ENCODE peak calls at places on chromosomes 13 and 19, in nine cellular contexts. H is activated T-helper 2 cell treated with anti-CD3 and anti-CD28 coated beads, Interferon-gamma antibody, Interleukin-2, Interleukin-4, amounts not matched to agents 10 μg/mL and 5 μg/mL and 100 μg/mL, durations not matched to agents 14 hours and 24 hours and 36 hours; Y is glutamatergic neuron; T is mesendoderm; L is stimulated activated naive CD8-positive, alpha-beta T cell treated with anti-CD3 and anti-CD28 coated beads, Interleukin-15, Interleukin-2, amounts not matched to agents 100 U/mL and 50 U/mL, for 24 hours; S is KBM-7; J is mucosa of gallbladder; Z is mesothelial cell of epicardium; F is HT1080. E is an unnamed sample.

GRCh38 chr13:98542568-98543379 is 34.1 kb downstream of the STK24 start:
- DNase-seq in H (no peak), Y (no peak), T (no peak), L (peak; percentile 36), S (peak; percentile 73), J (no peak), Z (no peak), F (no peak), E (no peak)

GRCh38 chr19:917323-918151 is at the start of gene KISS1R:
- DNase-seq in H (no peak), Y (peak; percentile 71), T (peak; percentile 83), L (peak; percentile 70), S (peak; percentile 82), J (no peak), Z (no peak), F (peak; percentile 46), E (peak; percentile 74)

GRCh38 chr19:13865578-13866462 is 11.1 kb upstream of the NANOS3 start:
- DNase-seq in H (no peak), Y (no peak), T (no peak), L (peak; percentile 46), S (peak; percentile 40), J (no peak), Z (no peak), F (no peak), E (no peak)

GRCh38 chr19:32519023-32519422 is 62.0 kb upstream of the PDCD5 start:
- DNase-seq in H (no peak), Y (no peak), T (no peak), L (no peak), S (peak; percentile 38), J (no peak), Z (no peak), F (peak; percentile 19), E (no peak)

GRCh38 chr19:31147234-31147633 is 202.0 kb downstream of the TSHZ3 start:
- DNase-seq in H (no peak), Y (no peak), T (no peak), L (no peak), S (no peak), J (no peak), Z (no peak), F (no peak), E (no peak)

GRCh38 chr13:52454459-52454824 is 836 bp upstream of the CKAP2 start:
- DNase-seq in H (peak; percentile 14), Y (no peak), T (peak; percentile 3), L (no peak), S (peak; percentile 73), J (no peak), Z (no peak), F (peak; percentile 34), E (peak; percentile 43)

GRCh38 chr19:8569066-8569761 is 8.0 kb downstream of the MYO1F start:
- DNase-seq in H (peak; percentile 80), Y (no peak), T (no peak), L (peak; percentile 70), S (peak; percentile 95), J (peak; percentile 52), Z (no peak), F (peak; percentile 86), E (no peak)

GRCh38 chr19:10508707-10509106 is 5.6 kb upstream of the KEAP1 start:
- DNase-seq in H (no peak), Y (no peak), T (no peak), L (no peak), S (no peak), J (no peak), Z (no peak), F (peak; percentile 50), E (no peak)

GRCh38 chr19:40366697-40367561 is 18.4 kb downstream of the PLD3 start:
- DNase-seq in H (no peak), Y (peak; percentile 83), T (peak; percentile 90), L (no peak), S (peak; percentile 29), J (no peak), Z (no peak), F (no peak), E (peak; percentile 85)

GRCh38 chr13:81379183-81379582 is 1038.3 kb upstream of the SPRY2 start:
- DNase-seq in H (no peak), Y (no peak), T (no peak), L (no peak), S (no peak), J (no peak), Z (no peak), F (no peak), E (no peak)

GRCh38 chr13:27132538-27132937 is 39.1 kb downstream of the USP12 start:
- DNase-seq in H (no peak), Y (no peak), T (no peak), L (no peak), S (no peak), J (no peak), Z (no peak), F (no peak), E (no peak)

GRCh38 chr19:1131718-1132552 is 28.1 kb downstream of the GPX4 start:
- DNase-seq in H (peak; percentile 84), Y (peak; percentile 54), T (peak; percentile 86), L (peak; percentile 88), S (peak; percentile 81), J (peak; percentile 83), Z (no peak), F (peak; percentile 80), E (no peak)

GRCh38 chr13:49220035-49220855 is at the start of gene MLNR:
- DNase-seq in H (peak; percentile 22), Y (peak; percentile 44), T (peak; percentile 72), L (peak; percentile 60), S (no peak), J (no peak), Z (no peak), F (no peak), E (peak; percentile 50)

GRCh38 chr13:66469745-66470144 is 760.4 kb downstream of the PCDH9 start:
- DNase-seq in H (no peak), Y (no peak), T (peak; percentile 5), L (no peak), S (no peak), J (no peak), Z (no peak), F (no peak), E (peak; percentile 3)

GRCh38 chr19:17333611-17334413 is 843 bp downstream of the ANO8 start:
- DNase-seq in H (peak; percentile 75), Y (no peak), T (peak; percentile 69), L (peak; percentile 81), S (peak; percentile 91), J (peak; percentile 88), Z (no peak), F (peak; percentile 86), E (no peak)

GRCh38 chr13:101917475-101917810 is 465.0 kb downstream of the ITGBL1 start:
- DNase-seq in H (no peak), Y (peak; percentile 30), T (no peak), L (no peak), S (no peak), J (no peak), Z (no peak), F (no peak), E (peak; percentile 28)

GRCh38 chr19:54162241-54162805 is 2.8 kb upstream of the LENG1 start:
- DNase-seq in H (peak; percentile 77), Y (peak; percentile 73), T (peak; percentile 85), L (peak; percentile 84), S (peak; percentile 92), J (peak; percentile 90), Z (peak; percentile 65), F (no peak), E (no peak)

GRCh38 chr19:7337380-7338194 is 11.2 kb upstream of the ARHGEF18 start:
- DNase-seq in H (peak; percentile 37), Y (no peak), T (no peak), L (peak; percentile 42), S (peak; percentile 96), J (no peak), Z (no peak), F (no peak), E (no peak)

GRCh38 chr13:24110011-24110410 is 50.5 kb upstream of the SPATA13 start:
- DNase-seq in H (no peak), Y (no peak), T (no peak), L (no peak), S (no peak), J (no peak), Z (no peak), F (no peak), E (no peak)

GRCh38 chr13:44004881-44005280 is 125.2 kb downstream of the LACC1 start:
- DNase-seq in H (no peak), Y (no peak), T (no peak), L (no peak), S (no peak), J (no peak), Z (no peak), F (peak; percentile 87), E (no peak)

GRCh38 chr13:56888455-56888854 is 252.3 kb upstream of the PRR20A start:
- DNase-seq in H (no peak), Y (no peak), T (no peak), L (no peak), S (no peak), J (no peak), Z (no peak), F (no peak), E (no peak)

GRCh38 chr19:35006342-35006998 is 6.3 kb downstream of the GRAMD1A start:
- DNase-seq in H (no peak), Y (no peak), T (no peak), L (no peak), S (no peak), J (peak; percentile 74), Z (no peak), F (peak; percentile 67), E (no peak)

GRCh38 chr13:87669379-87669978 is 1.7 kb upstream of the SLITRK5 start:
- DNase-seq in H (no peak), Y (no peak), T (peak; percentile 51), L (no peak), S (peak; percentile 59), J (no peak), Z (no peak), F (peak; percentile 36), E (peak; percentile 58)

GRCh38 chr19:20351244-20351643 is 184.2 kb downstream of the ZNF486 start:
- DNase-seq in H (no peak), Y (no peak), T (no peak), L (no peak), S (no peak), J (no peak), Z (no peak), F (no peak), E (no peak)

GRCh38 chr19:22882797-22883196 is 50.7 kb downstream of the ZNF723 start:
- DNase-seq in H (no peak), Y (no peak), T (peak; percentile 64), L (no peak), S (peak; percentile 54), J (no peak), Z (no peak), F (no peak), E (peak; percentile 27)

GRCh38 chr13:64723735-64724134 is 2506.4 kb downstream of the PCDH9 start:
- DNase-seq in H (no peak), Y (no peak), T (peak; percentile 73), L (no peak), S (no peak), J (no peak), Z (no peak), F (peak; percentile 95), E (peak; percentile 93)

GRCh38 chr19:38023245-38023644 is 116.2 kb downstream of the SIPA1L3 start:
- DNase-seq in H (no peak), Y (no peak), T (no peak), L (no peak), S (no peak), J (no peak), Z (no peak), F (peak; percentile 47), E (no peak)

GRCh38 chr13:80235131-80235530 is 105.8 kb downstream of the SPRY2 start:
- DNase-seq in H (no peak), Y (no peak), T (no peak), L (no peak), S (peak; percentile 33), J (no peak), Z (no peak), F (no peak), E (no peak)

GRCh38 chr19:53989600-53990533 is 1.6 kb upstream of the CACNG6 start:
- DNase-seq in H (no peak), Y (no peak), T (no peak), L (no peak), S (no peak), J (no peak), Z (no peak), F (no peak), E (no peak)

GRCh38 chr19:51185868-51186215 is 39.0 kb upstream of the CD33 start:
- DNase-seq in H (no peak), Y (no peak), T (no peak), L (no peak), S (no peak), J (no peak), Z (no peak), F (no peak), E (no peak)

GRCh38 chr19:53991224-53992113 is at the start of gene CACNG6:
- DNase-seq in H (no peak), Y (peak; percentile 54), T (peak; percentile 67), L (no peak), S (no peak), J (no peak), Z (no peak), F (peak; percentile 44), E (peak; percentile 26)

E was measured in SK-N-DZ.